ENCODE peak calls at places on chromosome 1, in five cellular contexts. C is kidney, U is PC-3, H is IMR-90, N is colonic mucosa. M is an unnamed sample.

GRCh38 chr1:38436749-38437148 is 390.2 kb upstream of the POU3F1 start:
- DNase-seq in U (no peak), H (no peak), N (no peak), C (no peak), M (no peak)

GRCh38 chr1:178727014-178727895 is 2.2 kb downstream of the RALGPS2 start:
- DNase-seq in H (no peak), C (no peak), U (peak; percentile 47), N (peak; percentile 21), M (peak; percentile 30)

GRCh38 chr1:161119379-161120061 is 1.6 kb downstream of the NIT1 start:
- DNase-seq in C (no peak), N (peak; percentile 52), H (peak; percentile 75), U (peak; percentile 76), M (peak; percentile 80)

GRCh38 chr1:43238104-43238503 is 31.7 kb upstream of the TMEM125 start:
- DNase-seq in C (no peak), H (peak; percentile 64), U (peak; percentile 74), N (peak; percentile 82), M (peak; percentile 72)

GRCh38 chr1:110643886-110644285 is 30.9 kb downstream of the KCNA3 start:
- DNase-seq in C (peak; percentile 18), N (no peak), H (no peak), U (no peak), M (no peak)

GRCh38 chr1:98991127-98992003 is 13.3 kb downstream of the PLPPR5 start:
- DNase-seq in C (no peak), N (no peak), H (peak; percentile 93), U (peak; percentile 81), M (peak; percentile 96)

GRCh38 chr1:180178511-180179161 is 24.0 kb downstream of the QSOX1 start:
- DNase-seq in N (peak; percentile 74), C (peak; percentile 76), U (peak; percentile 65), H (peak; percentile 43), M (no peak)

GRCh38 chr1:47477595-47478080 is 39.8 kb downstream of the FOXD2 start:
- DNase-seq in N (peak; percentile 90), U (peak; percentile 57), H (no peak), C (no peak), M (no peak)

GRCh38 chr1:172443666-172444453 is at the start of gene PIGC:
- DNase-seq in U (peak; percentile 99), N (peak; percentile 94), H (peak; percentile 79), C (peak; percentile 97), M (peak; percentile 76)

GRCh38 chr1:15337656-15338402 is 71.9 kb upstream of the EFHD2 start:
- DNase-seq in C (peak; percentile 64), H (peak; percentile 85), U (peak; percentile 87), N (peak; percentile 18), M (peak; percentile 91)

GRCh38 chr1:182611787-182612186 is 7.6 kb upstream of the RGS16 start:
- DNase-seq in N (no peak), H (no peak), C (no peak), U (no peak), M (no peak)

GRCh38 chr1:43414634-43415223 is 25.0 kb downstream of the SZT2 start:
- DNase-seq in U (peak; percentile 75), N (peak; percentile 71), H (peak; percentile 52), C (no peak), M (peak; percentile 62)

GRCh38 chr1:8419861-8420260 is 101.9 kb downstream of the SLC45A1 start:
- DNase-seq in U (no peak), H (no peak), N (no peak), C (no peak), M (no peak)

GRCh38 chr1:11804666-11805453 is 904 bp downstream of the MTHFR start:
- DNase-seq in U (peak; percentile 12), N (peak; percentile 59), H (peak; percentile 56), C (peak; percentile 84), M (peak; percentile 74)

GRCh38 chr1:77759090-77760028 is at the start of gene USP33:
- DNase-seq in C (peak; percentile 96), H (peak; percentile 66), N (peak; percentile 95), U (peak; percentile 93), M (peak; percentile 71)

GRCh38 chr1:234975122-234975940 is 153.3 kb downstream of the TOMM20 start:
- DNase-seq in C (no peak), U (peak; percentile 97), N (no peak), H (peak; percentile 95), M (peak; percentile 94)

GRCh38 chr1:61368876-61369275 is 286.5 kb downstream of the NFIA start:
- DNase-seq in H (no peak), C (no peak), U (no peak), N (no peak), M (no peak)

GRCh38 chr1:151534662-151535278 is 5.3 kb upstream of the TUFT1 start:
- DNase-seq in H (peak; percentile 67), C (no peak), N (peak; percentile 86), U (peak; percentile 88), M (peak; percentile 74)

GRCh38 chr1:213675043-213675442 is 312.7 kb upstream of the PROX1 start:
- DNase-seq in C (no peak), N (no peak), U (no peak), H (no peak), M (no peak)

GRCh38 chr1:225774276-225775147 is 3.1 kb upstream of the SRP9 start:
- DNase-seq in U (no peak), C (no peak), H (no peak), N (no peak), M (no peak)
- H3K27ac ChIP-seq in U (no peak overlapping the region), C (no peak overlapping the region), H (no peak overlapping the region), N (no peak overlapping the region), M (no peak overlapping the region)

DNA sequence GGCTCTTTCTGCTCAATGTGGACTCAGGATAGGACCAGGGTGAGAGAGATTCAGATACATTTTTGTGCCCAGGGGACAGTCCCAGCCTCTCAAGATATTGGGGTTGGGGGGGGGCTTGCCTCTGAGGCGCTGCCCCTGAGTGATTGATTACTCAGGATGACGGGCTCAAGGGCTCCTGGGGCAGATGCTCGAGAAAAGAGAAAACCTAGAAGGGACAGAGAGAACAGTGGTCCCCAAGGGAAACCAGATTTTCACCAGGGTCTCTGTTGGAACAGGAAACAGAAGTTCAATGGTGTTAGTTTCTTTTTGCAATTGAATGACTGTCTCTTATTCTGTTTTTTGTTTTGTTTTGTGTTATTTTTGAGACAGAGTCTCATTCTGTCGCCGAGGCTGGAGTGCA is 19.3 kb downstream of the PADI2 start:
- DNase-seq in C (no peak), H (no peak), U (no peak), N (no peak), M (no peak)
- H3K9ac ChIP-seq in C (no peak overlapping the region), H (no peak overlapping the region), U (no peak overlapping the region), N (no peak overlapping the region), M (no peak overlapping the region)

DNA sequence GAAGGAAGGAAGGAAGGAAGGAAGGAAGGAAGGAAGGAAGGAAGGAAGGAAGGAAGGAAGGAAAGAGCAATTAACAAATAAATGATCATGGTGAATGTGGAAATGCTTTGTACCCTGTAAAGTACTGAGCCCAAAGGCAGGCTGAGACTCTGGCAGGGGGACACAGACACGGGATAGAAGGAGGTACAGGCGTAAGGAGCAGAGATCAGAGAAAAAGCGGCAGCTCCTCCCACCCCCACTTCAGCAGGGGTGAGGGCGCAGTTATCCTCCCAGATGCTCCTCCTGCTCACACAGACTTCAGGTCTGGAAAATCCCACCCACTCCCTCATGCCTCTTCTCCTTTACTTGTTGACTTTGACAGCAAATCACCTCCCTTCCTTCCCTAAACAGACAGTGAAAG is 464.5 kb downstream of the MATN1 start:
- DNase-seq in U (no peak), C (no peak), N (no peak), H (no peak), M (no peak)
- H3K36me3 ChIP-seq in U (no peaks in the 10 kb centered on the region), C (no peaks in the 10 kb centered on the region), N (no peaks in the 10 kb centered on the region), H (no peaks in the 10 kb centered on the region), M (no peaks in the 10 kb centered on the region)

DNA sequence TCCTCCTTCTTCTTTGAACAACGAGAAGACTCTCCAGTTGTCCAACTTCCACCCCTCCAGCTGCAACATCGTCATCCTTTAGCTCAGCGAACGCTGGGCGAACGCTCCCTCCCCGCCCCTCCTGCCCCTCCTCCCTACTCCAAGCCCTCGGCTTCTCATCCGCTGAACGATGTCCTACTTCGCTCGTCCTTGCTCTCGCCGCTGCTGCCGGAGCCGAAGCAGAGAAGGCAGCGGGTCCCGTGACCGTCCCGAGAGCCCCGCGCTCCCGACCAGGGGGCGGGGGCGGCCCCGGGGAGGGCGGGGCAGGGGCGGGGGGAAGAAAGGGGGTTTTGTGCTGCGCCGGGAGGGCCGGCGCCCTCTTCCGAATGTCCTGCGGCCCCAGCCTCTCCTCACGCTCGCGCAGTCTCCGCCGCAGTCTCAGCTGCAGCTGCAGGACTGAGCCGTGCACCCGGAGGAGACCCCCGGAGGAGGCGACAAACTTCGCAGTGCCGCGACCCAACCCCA is at the start of gene BCAN:
- DNase-seq in N (no peak), C (no peak), H (peak; percentile 19), U (no peak), M (no peak)
- H3K27ac ChIP-seq in N (no peak within 1 kb of the TSS), C (no peak within 1 kb of the TSS), H (no peak within 1 kb of the TSS), U (no peak within 1 kb of the TSS), M (no peak within 1 kb of the TSS)

DNA sequence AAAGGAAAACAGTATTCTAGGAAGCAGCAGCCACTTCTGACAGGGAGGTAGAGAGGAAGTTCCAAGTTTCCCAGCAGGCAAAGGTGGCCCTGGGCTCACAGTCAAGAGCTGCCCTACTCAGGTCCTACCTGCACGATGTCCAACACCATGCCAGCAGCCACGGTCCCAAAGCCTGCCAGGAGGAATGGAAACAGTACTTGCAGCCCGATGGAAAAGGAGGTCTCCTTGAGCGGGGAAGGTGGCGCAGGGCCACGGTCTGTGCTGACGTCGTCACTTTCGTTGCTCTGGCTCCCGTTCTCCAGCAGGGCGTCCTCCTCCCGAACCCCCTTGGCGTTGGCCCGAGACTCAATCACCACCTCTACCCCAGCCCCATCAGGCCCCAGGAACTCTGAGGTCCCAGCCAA is 3.1 kb downstream of the SLC41A1 start:
- DNase-seq in U (no peak), N (no peak), H (no peak), C (no peak), M (no peak)
- H3K9ac ChIP-seq in U (no peak overlapping the region), N (no peak overlapping the region), H (no peak overlapping the region), C (no peak overlapping the region), M (no peak overlapping the region)

GRCh38 chr1:21749859-21750468 is 33.0 kb downstream of the USP48 start:
- DNase-seq in H (no peak), N (no peak), U (no peak), C (no peak), M (no peak)

GRCh38 chr1:21750841-21751240 is 32.1 kb downstream of the USP48 start:
- DNase-seq in U (no peak), C (no peak), H (no peak), N (no peak), M (no peak)

GRCh38 chr1:21754583-21754982 is 28.4 kb downstream of the USP48 start:
- DNase-seq in U (no peak), N (no peak), H (no peak), C (no peak), M (no peak)

GRCh38 chr1:21751281-21751680 is 31.7 kb downstream of the USP48 start:
- DNase-seq in H (no peak), C (no peak), N (no peak), U (no peak), M (no peak)

GRCh38 chr1:21752186-21752585 is 30.8 kb downstream of the USP48 start:
- DNase-seq in U (no peak), H (peak; percentile 44), N (no peak), C (no peak), M (no peak)
- H3K36me3 ChIP-seq in U (peaks cover 46% of the 10 kb centered on the region), H (peaks cover 40% of the 10 kb centered on the region), N (no peaks in the 10 kb centered on the region), C (peaks cover 34% of the 10 kb centered on the region), M (peaks cover 2% of the 10 kb centered on the region)

M was measured in fibroblast of lung.